ENCODE peak calls at places on chromosome 17, in six cellular contexts. S is H9, L is MM.1S, M is mesendoderm, C is SK-N-SH, V is endodermal cell. B is an unnamed sample.
A peak's percentile ranks its signal among the peaks of the same experiment; 100 is the strongest.

GRCh38 chr17:343875-344752 is 8.5 kb downstream of the RPH3AL start:
- DNase-seq in S (no peak), L (no peak), M (no peak), C (no peak), V (no peak), B (no peak)

GRCh38 chr17:21679256-21680146 is 12.8 kb upstream of the KCNJ18 start:
- DNase-seq in S (no peak), L (no peak), M (no peak), C (no peak), V (no peak), B (no peak)

GRCh38 chr17:77635176-77635575 is 323.3 kb upstream of the TNRC6C start:
- DNase-seq in S (peak; percentile 24), L (no peak), M (no peak), C (no peak), V (no peak), B (no peak)

GRCh38 chr17:82613283-82614094 is 34.8 kb downstream of the WDR45B start:
- DNase-seq in S (peak; percentile 77), L (no peak), M (peak; percentile 69), C (peak; percentile 83), V (peak; percentile 77), B (no peak)

GRCh38 chr17:18182978-18183333 is 672 bp upstream of the ALKBH5 start:
- DNase-seq in S (no peak), L (peak; percentile 77), M (no peak), C (peak; percentile 83), V (no peak), B (no peak)

GRCh38 chr17:20026960-20027359 is 17.8 kb downstream of the SPECC1 start:
- DNase-seq in S (no peak), L (no peak), M (no peak), C (no peak), V (no peak), B (no peak)

GRCh38 chr17:70110443-70110880 is 35.4 kb downstream of the KCNJ16 start:
- DNase-seq in S (no peak), L (no peak), M (no peak), C (no peak), V (no peak), B (no peak)

GRCh38 chr17:58665946-58666857 is 25.6 kb downstream of the TEX14 start:
- DNase-seq in S (no peak), L (no peak), M (no peak), C (no peak), V (no peak), B (no peak)

GRCh38 chr17:80725532-80725931 is 180.9 kb downstream of the RPTOR start:
- DNase-seq in S (no peak), L (no peak), M (no peak), C (peak; percentile 90), V (no peak), B (no peak)

GRCh38 chr17:20120835-20121234 is 111.7 kb downstream of the SPECC1 start:
- DNase-seq in S (no peak), L (no peak), M (no peak), C (no peak), V (no peak), B (no peak)

GRCh38 chr17:65902831-65903549 is 288.9 kb downstream of the CEP112 start:
- DNase-seq in S (peak; percentile 55), L (no peak), M (peak; percentile 5), C (no peak), V (peak; percentile 80), B (no peak)

GRCh38 chr17:44547625-44548297 is 9.5 kb upstream of the FZD2 start:
- DNase-seq in S (peak; percentile 73), L (no peak), M (peak; percentile 79), C (no peak), V (peak; percentile 87), B (no peak)

GRCh38 chr17:30600830-30601494 is 123.8 kb downstream of the GOSR1 start:
- DNase-seq in S (no peak), L (peak; percentile 18), M (peak; percentile 49), C (peak; percentile 55), V (no peak), B (no peak)

GRCh38 chr17:62781826-62782225 is 26.3 kb downstream of the MARCHF10 start:
- DNase-seq in S (peak; percentile 10), L (no peak), M (no peak), C (no peak), V (no peak), B (no peak)

GRCh38 chr17:21296097-21297025 is 11.8 kb downstream of the MAP2K3 start:
- DNase-seq in S (no peak), L (no peak), M (no peak), C (peak; percentile 31), V (no peak), B (no peak)

GRCh38 chr17:76784926-76785325 is 47.0 kb downstream of the MFSD11 start:
- DNase-seq in S (no peak), L (no peak), M (no peak), C (no peak), V (no peak), B (no peak)

GRCh38 chr17:60495260-60495659 is 30.8 kb downstream of the APPBP2 start:
- DNase-seq in S (no peak), L (no peak), M (no peak), C (no peak), V (no peak), B (no peak)

GRCh38 chr17:58504826-58505351 is 9.5 kb downstream of the MTMR4 start:
- DNase-seq in S (no peak), L (peak; percentile 82), M (no peak), C (no peak), V (peak; percentile 35), B (no peak)

GRCh38 chr17:42221886-42222745 is 27.8 kb upstream of the GHDC start:
- DNase-seq in S (peak; percentile 73), L (peak; percentile 30), M (peak; percentile 73), C (peak; percentile 77), V (peak; percentile 85), B (no peak)

GRCh38 chr17:2084129-2084765 is 29.3 kb downstream of the HIC1 start:
- DNase-seq in S (no peak), L (no peak), M (no peak), C (peak; percentile 61), V (no peak), B (no peak)

GRCh38 chr17:38628441-38628840 is 22.7 kb upstream of the SRCIN1 start:
- DNase-seq in S (peak; percentile 84), L (no peak), M (peak; percentile 79), C (peak; percentile 58), V (peak; percentile 81), B (no peak)

GRCh38 chr17:81241648-81242420 is 2.7 kb downstream of the NDUFAF8 start:
- DNase-seq in S (peak; percentile 91), L (peak; percentile 45), M (peak; percentile 75), C (peak; percentile 96), V (peak; percentile 97), B (no peak)

GRCh38 chr17:43226393-43226792 is 2.0 kb downstream of the CCDC200 start:
- DNase-seq in S (peak; percentile 10), L (no peak), M (no peak), C (no peak), V (no peak), B (no peak)

GRCh38 chr17:16954541-16954940 is 17.4 kb downstream of the TNFRSF13B start:
- DNase-seq in S (no peak), L (no peak), M (no peak), C (no peak), V (peak; percentile 19), B (no peak)

GRCh38 chr17:16506188-16506587 is 14.2 kb upstream of the LRRC75A start:
- DNase-seq in S (no peak), L (no peak), M (no peak), C (no peak), V (peak; percentile 52), B (no peak)

GRCh38 chr17:51150932-51151331 is 2.4 kb upstream of the NME1 start:
- DNase-seq in S (no peak), L (no peak), M (no peak), C (no peak), V (no peak), B (no peak)

GRCh38 chr17:6452471-6453266 is 8.4 kb downstream of the PIMREG start:
- DNase-seq in S (no peak), L (peak; percentile 18), M (no peak), C (no peak), V (no peak), B (no peak)

GRCh38 chr17:382644-383533 is 30.3 kb upstream of the RPH3AL start:
- DNase-seq in S (peak; percentile 77), L (no peak), M (peak; percentile 85), C (peak; percentile 73), V (peak; percentile 90), B (no peak)

GRCh38 chr17:82520041-82520910 is 744 bp downstream of the FOXK2 start:
- DNase-seq in S (no peak), L (peak; percentile 48), M (no peak), C (peak; percentile 80), V (peak; percentile 71), B (no peak)

GRCh38 chr17:68238894-68239293 is 8.9 kb upstream of the AMZ2 start:
- DNase-seq in S (no peak), L (peak; percentile 38), M (no peak), C (no peak), V (no peak), B (no peak)
- H3K9ac ChIP-seq in S (no peak overlapping the region), L (peak overlapping the region; percentile 98), M (no peak overlapping the region), C (no peak overlapping the region), V (no peak overlapping the region), B (no peak overlapping the region)

GRCh38 chr17:74453665-74454196 is 12.7 kb upstream of the CD300A start:
- DNase-seq in S (peak; percentile 97), L (peak; percentile 83), M (no peak), C (peak; percentile 99), V (peak; percentile 99), B (no peak)

GRCh38 chr17:74455025-74455585 is 11.3 kb upstream of the CD300A start:
- DNase-seq in S (peak; percentile 53), L (no peak), M (no peak), C (no peak), V (no peak), B (no peak)

GRCh38 chr17:74452027-74452840 is 14.2 kb upstream of the CD300A start:
- DNase-seq in S (peak; percentile 49), L (no peak), M (peak; percentile 41), C (no peak), V (peak; percentile 75), B (no peak)

GRCh38 chr17:74452841-74453661 is 13.4 kb upstream of the CD300A start:
- DNase-seq in S (peak; percentile 69), L (no peak), M (no peak), C (no peak), V (peak; percentile 81), B (no peak)

GRCh38 chr17:74454197-74455024 is 12.0 kb upstream of the CD300A start:
- DNase-seq in S (peak; percentile 55), L (no peak), M (peak; percentile 91), C (no peak), V (peak; percentile 80), B (no peak)
- H3K9ac ChIP-seq in S (no peak overlapping the region), L (peak overlapping the region; percentile 38), M (peak overlapping the region; percentile 81), C (no peak overlapping the region), V (no peak overlapping the region), B (peak overlapping the region; percentile 57)

DNA sequence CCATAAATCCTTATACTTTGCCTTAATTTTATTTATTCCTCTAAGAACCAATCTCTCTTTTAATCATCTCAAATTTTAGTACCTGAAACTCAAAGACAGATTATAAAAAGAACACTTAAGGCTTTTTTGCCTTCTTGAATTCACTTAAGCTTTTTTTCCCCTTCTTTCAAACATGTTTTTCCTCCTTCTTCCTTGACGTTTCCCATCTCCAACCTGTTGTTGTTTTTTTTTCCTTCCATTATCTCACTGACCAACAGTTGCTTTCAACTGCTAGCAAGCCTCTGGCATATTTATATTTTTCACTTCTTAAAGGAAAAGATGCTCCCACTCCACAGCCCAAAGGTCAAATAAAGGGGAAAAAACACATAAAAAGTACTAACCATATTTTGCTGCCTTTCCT is 32.2 kb downstream of the SPOP start:
- DNase-seq in S (no peak), L (no peak), M (no peak), C (no peak), V (no peak), B (no peak)
- H3K9ac ChIP-seq in S (no peak overlapping the region), L (peak overlapping the region; percentile 72), M (no peak overlapping the region), C (peak overlapping the region; percentile 31), V (no peak overlapping the region), B (no peak overlapping the region)

GRCh38 chr17:40063915-40064531 is 1.3 kb downstream of the THRA start:
- DNase-seq in S (peak; percentile 29), L (no peak), M (no peak), C (no peak), V (peak; percentile 59), B (no peak)
- H3K9ac ChIP-seq in S (no peak overlapping the region), L (peak overlapping the region; percentile 63), M (peak overlapping the region; percentile 89), C (peak overlapping the region; percentile 90), V (peak overlapping the region; percentile 56), B (peak overlapping the region; percentile 81)

B was measured in SK-N-MC.